ENCODE peak calls at places on chromosomes 3 and 15, in ten cellular contexts. V, X, C, S, B, R, J, Q, E and D are unnamed samples.

GRCh38 chr3:197371521-197372075 is 73.2 kb upstream of the DLG1 start:
- DNase-seq in J (peak), B (no peak), V (no peak), X (no peak), C (no peak), Q (no peak), R (no peak), S (no peak), E (no peak), D (no peak)

GRCh38 chr3:138187296-138188012 is at the start of gene ARMC8:
- DNase-seq in X (peak), R (peak), Q (peak), B (peak), J (peak), S (no peak), E (peak), V (peak), C (peak), D (peak)

GRCh38 chr3:42960282-42960681 is 18.8 kb upstream of the GASK1A start:
- DNase-seq in J (no peak), E (no peak), S (no peak), R (peak), X (no peak), C (no peak), Q (no peak), B (no peak), V (no peak), D (no peak)

GRCh38 chr15:50256188-50257041 is 9.1 kb downstream of the HDC start:
- DNase-seq in X (no peak), C (no peak), E (no peak), J (no peak), R (peak), B (no peak), V (no peak), Q (no peak), S (no peak), D (no peak)

GRCh38 chr3:21226086-21226485 is 524.9 kb downstream of the ZNF385D start:
- DNase-seq in V (no peak), B (no peak), E (no peak), S (no peak), R (no peak), J (no peak), X (no peak), Q (no peak), C (no peak), D (no peak)

GRCh38 chr3:50189274-50189673 is 2.1 kb upstream of the GNAT1 start:
- DNase-seq in S (peak), X (peak), E (peak), B (no peak), R (peak), Q (peak), C (no peak), V (peak), J (peak), D (peak)

GRCh38 chr3:104564045-104564643 is 802.6 kb upstream of the ALCAM start:
- DNase-seq in X (peak), B (no peak), J (peak), R (peak), Q (no peak), E (peak), V (peak), S (peak), C (peak), D (peak)

GRCh38 chr15:52653451-52653964 is 25.7 kb downstream of the ATOSA start:
- DNase-seq in R (peak), V (no peak), J (no peak), S (no peak), E (no peak), B (no peak), Q (no peak), C (no peak), X (no peak), D (no peak)

GRCh38 chr3:94069242-94069813 is 6.5 kb downstream of the NSUN3 start:
- DNase-seq in B (no peak), Q (no peak), V (no peak), R (no peak), J (no peak), X (no peak), E (no peak), C (no peak), S (peak), D (peak)

GRCh38 chr3:188904670-188905069 is 267.1 kb upstream of the TPRG1 start:
- DNase-seq in C (no peak), V (no peak), J (no peak), X (no peak), B (no peak), S (no peak), R (peak), Q (no peak), E (no peak), D (no peak)

GRCh38 chr15:58308742-58309355 is 122.9 kb upstream of the LIPC start:
- DNase-seq in Q (no peak), C (no peak), E (no peak), J (no peak), V (no peak), R (no peak), X (no peak), B (no peak), S (peak), D (no peak)

GRCh38 chr15:37108725-37109124 is 8.4 kb upstream of the MEIS2 start:
- DNase-seq in C (no peak), J (no peak), E (no peak), B (no peak), Q (no peak), S (no peak), V (no peak), X (no peak), R (no peak), D (no peak)

GRCh38 chr3:32138545-32139104 is 32.2 kb downstream of the GPD1L start:
- DNase-seq in V (no peak), J (no peak), Q (no peak), C (no peak), S (no peak), B (no peak), R (no peak), E (no peak), X (no peak), D (no peak)

GRCh38 chr15:74185949-74186348 is 12.4 kb downstream of the ISLR start:
- DNase-seq in S (no peak), C (no peak), R (no peak), E (no peak), V (no peak), Q (no peak), X (peak), J (no peak), B (no peak), D (no peak)

GRCh38 chr3:110562621-110563020 is 509.0 kb upstream of the NECTIN3 start:
- DNase-seq in B (no peak), E (no peak), J (no peak), X (no peak), R (peak), S (no peak), C (no peak), Q (no peak), V (no peak), D (no peak)

GRCh38 chr3:184260571-184261269 is 633 bp downstream of the CAMK2N2 start:
- DNase-seq in E (no peak), S (no peak), X (no peak), B (no peak), R (no peak), J (peak), C (no peak), V (no peak), Q (no peak), D (no peak)

GRCh38 chr3:150607267-150608065 is 4.3 kb downstream of the SELENOT start:
- DNase-seq in C (no peak), Q (no peak), B (no peak), J (no peak), X (no peak), R (no peak), V (no peak), S (no peak), E (no peak), D (no peak)

GRCh38 chr15:61106044-61106834 is 122.9 kb downstream of the RORA start:
- DNase-seq in E (no peak), J (no peak), S (no peak), B (no peak), Q (no peak), R (no peak), C (no peak), V (no peak), X (no peak), D (no peak)

GRCh38 chr15:93111451-93111850 is 22.4 kb upstream of the RGMA start:
- DNase-seq in X (no peak), J (no peak), Q (no peak), B (no peak), C (no peak), V (no peak), S (no peak), E (no peak), R (no peak), D (no peak)

GRCh38 chr3:127690106-127690505 is 17.4 kb downstream of the ABTB1 start:
- DNase-seq in B (no peak), X (no peak), S (no peak), R (peak), J (no peak), Q (no peak), E (no peak), V (peak), C (no peak), D (no peak)

GRCh38 chr3:46367811-46368210 is 2.9 kb upstream of the CCR5 start:
- DNase-seq in C (no peak), Q (no peak), S (no peak), X (no peak), J (no peak), R (no peak), V (no peak), E (no peak), B (no peak), D (no peak)

GRCh38 chr3:149541091-149541491 is 66.6 kb downstream of the TM4SF4 start:
- DNase-seq in V (no peak), J (no peak), C (no peak), R (peak), Q (no peak), E (no peak), X (no peak), B (no peak), S (no peak), D (no peak)

GRCh38 chr3:59766165-59766872 is 716.5 kb upstream of the CFAP20DC start:
- DNase-seq in B (no peak), J (no peak), C (no peak), E (no peak), V (no peak), S (no peak), Q (no peak), R (no peak), X (no peak), D (no peak)

GRCh38 chr3:28053759-28054158 is 187.7 kb upstream of the CMC1 start:
- DNase-seq in B (no peak), S (no peak), R (peak), E (no peak), J (no peak), V (no peak), C (no peak), X (peak), Q (no peak), D (no peak)

GRCh38 chr15:56844892-56845291 is 73.6 kb upstream of the TCF12 start:
- DNase-seq in J (no peak), S (no peak), C (no peak), R (no peak), Q (no peak), V (no peak), X (no peak), B (no peak), E (no peak), D (no peak)

GRCh38 chr3:131217296-131217741 is 164.3 kb upstream of the NUDT16 start:
- DNase-seq in E (no peak), C (no peak), S (no peak), R (peak), Q (no peak), V (no peak), X (no peak), B (no peak), J (no peak), D (no peak)

GRCh38 chr15:92906563-92907081 is 6.5 kb downstream of the CHD2 start:
- DNase-seq in S (peak), R (peak), X (peak), V (no peak), J (no peak), E (no peak), B (no peak), C (no peak), Q (no peak), D (no peak)

GRCh38 chr3:23372296-23372695 is 169.2 kb downstream of the UBE2E2 start:
- DNase-seq in X (no peak), R (peak), J (no peak), S (no peak), V (no peak), Q (no peak), E (no peak), C (no peak), B (no peak), D (no peak)

GRCh38 chr3:86147119-86147518 is 843.8 kb downstream of the VGLL3 start:
- DNase-seq in Q (no peak), R (no peak), V (no peak), X (no peak), S (no peak), C (no peak), B (no peak), J (no peak), E (no peak), D (no peak)

GRCh38 chr3:42192334-42193200 is 73.4 kb downstream of the CCK start:
- DNase-seq in S (no peak), Q (no peak), J (no peak), X (no peak), B (no peak), E (no peak), V (no peak), C (no peak), R (peak), D (peak)

GRCh38 chr15:58440181-58440910 is 8.6 kb downstream of the LIPC start:
- DNase-seq in S (no peak), C (no peak), X (no peak), B (no peak), V (no peak), E (no peak), Q (no peak), R (peak), J (no peak), D (no peak)

GRCh38 chr15:70001859-70002258 is 95.9 kb downstream of the TLE3 start:
- DNase-seq in X (no peak), C (no peak), E (no peak), J (no peak), R (no peak), Q (no peak), V (no peak), B (no peak), S (no peak), D (no peak)

GRCh38 chr15:46713045-46713444 is 1004.3 kb upstream of the SEMA6D start:
- DNase-seq in V (no peak), S (no peak), R (no peak), J (no peak), E (no peak), B (no peak), Q (no peak), X (no peak), C (no peak), D (no peak)

GRCh38 chr15:100250166-100250800 is 91.5 kb downstream of the ADAMTS17 start:
- DNase-seq in R (no peak), V (no peak), S (no peak), J (no peak), B (no peak), X (no peak), E (no peak), Q (peak), C (no peak), D (no peak)

GRCh38 chr3:69425249-69425648 is 39.4 kb upstream of the FRMD4B start:
- DNase-seq in V (no peak), X (peak), B (no peak), R (no peak), E (no peak), J (no peak), S (peak), C (peak), Q (no peak), D (no peak)

GRCh38 chr15:27673766-27674445 is 425.2 kb downstream of the OCA2 start:
- DNase-seq in X (no peak), C (no peak), E (no peak), S (no peak), Q (no peak), J (no peak), V (no peak), B (no peak), R (no peak), D (no peak)

GRCh38 chr3:1092771-1093170 is at the start of gene CNTN6:
- DNase-seq in B (no peak), E (no peak), Q (no peak), V (no peak), C (no peak), S (no peak), J (peak), X (no peak), R (peak), D (peak)

GRCh38 chr3:197899833-197900478 is 50.0 kb upstream of the RPL35A start:
- DNase-seq in E (no peak), V (peak), X (no peak), B (no peak), J (no peak), Q (no peak), R (no peak), S (no peak), C (no peak), D (no peak)